ENCODE peak calls at places on chromosomes 3 and 15, in four cellular contexts. One of them, this sample, is unnamed.
A peak's percentile ranks its signal among the peaks of the same experiment; 100 is the strongest.

GRCh38 chr15:92908369-92909057 is 8.4 kb downstream of the CHD2 start:
- DNase-seq in GM12878: no peak
- DNase-seq in cardiac fibroblast: no peak
- DNase-seq in AG10803: no peak
- DNase-seq in this sample: no peak

GRCh38 chr3:87949189-87949878 is 109.5 kb downstream of the CGGBP1 start:
- DNase-seq in cardiac fibroblast: no peak
- DNase-seq in AG10803: no peak
- DNase-seq in GM12878: peak; percentile 67
- DNase-seq in this sample: no peak

GRCh38 chr3:153293222-153293621 is 131.2 kb downstream of the RAP2B start:
- DNase-seq in AG10803: peak; percentile 76
- DNase-seq in cardiac fibroblast: peak; percentile 73
- DNase-seq in GM12878: no peak
- DNase-seq in this sample: peak; percentile 55

GRCh38 chr3:33975463-33975862 is 177.0 kb downstream of the PDCD6IP start:
- DNase-seq in AG10803: no peak
- DNase-seq in GM12878: no peak
- DNase-seq in cardiac fibroblast: no peak
- DNase-seq in this sample: no peak

GRCh38 chr15:51982770-51983103 is 11.2 kb upstream of the LEO1 start:
- DNase-seq in AG10803: no peak
- DNase-seq in GM12878: no peak
- DNase-seq in cardiac fibroblast: no peak
- DNase-seq in this sample: no peak

GRCh38 chr3:48429416-48430358 is at the start of gene PLXNB1:
- DNase-seq in GM12878: no peak
- DNase-seq in cardiac fibroblast: peak; percentile 69
- DNase-seq in AG10803: peak; percentile 57
- DNase-seq in this sample: no peak

GRCh38 chr3:5798809-5799208 is 611.3 kb downstream of the EDEM1 start:
- DNase-seq in cardiac fibroblast: no peak
- DNase-seq in AG10803: no peak
- DNase-seq in GM12878: no peak
- DNase-seq in this sample: no peak

GRCh38 chr3:52088445-52089367 is 32.3 kb upstream of the DUSP7 start:
- DNase-seq in GM12878: no peak
- DNase-seq in cardiac fibroblast: peak; percentile 76
- DNase-seq in AG10803: peak; percentile 40
- DNase-seq in this sample: peak; percentile 52

GRCh38 chr15:25883860-25884259 is 20.7 kb upstream of the ATP10A start:
- DNase-seq in AG10803: peak; percentile 97
- DNase-seq in cardiac fibroblast: peak; percentile 77
- DNase-seq in GM12878: no peak
- DNase-seq in this sample: peak; percentile 90

GRCh38 chr3:71905426-71905825 is 120.5 kb upstream of the PROK2 start:
- DNase-seq in cardiac fibroblast: no peak
- DNase-seq in AG10803: no peak
- DNase-seq in GM12878: peak; percentile 38
- DNase-seq in this sample: no peak

GRCh38 chr3:160837394-160837975 is 81.5 kb downstream of the PPM1L start:
- DNase-seq in cardiac fibroblast: no peak
- DNase-seq in AG10803: no peak
- DNase-seq in GM12878: no peak
- DNase-seq in this sample: no peak

GRCh38 chr3:165895919-165896318 is 58.7 kb upstream of the BCHE start:
- DNase-seq in AG10803: no peak
- DNase-seq in cardiac fibroblast: no peak
- DNase-seq in GM12878: no peak
- DNase-seq in this sample: no peak
- TF ChIP-seq CTCF in AG10803: no peak
- TF ChIP-seq CTCF in cardiac fibroblast: peak; percentile 3
- TF ChIP-seq CTCF in GM12878: peak; percentile 32
- TF ChIP-seq CTCF in this sample: no peak

GRCh38 chr3:119346076-119346496 is 51.9 kb downstream of the ARHGAP31 start:
- DNase-seq in GM12878: no peak
- DNase-seq in cardiac fibroblast: no peak
- DNase-seq in AG10803: no peak
- DNase-seq in this sample: no peak
- TF ChIP-seq CTCF in GM12878: no peak
- TF ChIP-seq CTCF in cardiac fibroblast: no peak
- TF ChIP-seq CTCF in AG10803: no peak
- TF ChIP-seq CTCF in this sample: no peak

GRCh38 chr3:55487376-55488241 is 503 bp upstream of the WNT5A start:
- DNase-seq in GM12878: no peak
- DNase-seq in cardiac fibroblast: peak; percentile 63
- DNase-seq in AG10803: peak; percentile 84
- DNase-seq in this sample: peak; percentile 59
- TF ChIP-seq CTCF in GM12878: no peak
- TF ChIP-seq CTCF in cardiac fibroblast: no peak
- TF ChIP-seq CTCF in AG10803: no peak
- TF ChIP-seq CTCF in this sample: no peak

DNA sequence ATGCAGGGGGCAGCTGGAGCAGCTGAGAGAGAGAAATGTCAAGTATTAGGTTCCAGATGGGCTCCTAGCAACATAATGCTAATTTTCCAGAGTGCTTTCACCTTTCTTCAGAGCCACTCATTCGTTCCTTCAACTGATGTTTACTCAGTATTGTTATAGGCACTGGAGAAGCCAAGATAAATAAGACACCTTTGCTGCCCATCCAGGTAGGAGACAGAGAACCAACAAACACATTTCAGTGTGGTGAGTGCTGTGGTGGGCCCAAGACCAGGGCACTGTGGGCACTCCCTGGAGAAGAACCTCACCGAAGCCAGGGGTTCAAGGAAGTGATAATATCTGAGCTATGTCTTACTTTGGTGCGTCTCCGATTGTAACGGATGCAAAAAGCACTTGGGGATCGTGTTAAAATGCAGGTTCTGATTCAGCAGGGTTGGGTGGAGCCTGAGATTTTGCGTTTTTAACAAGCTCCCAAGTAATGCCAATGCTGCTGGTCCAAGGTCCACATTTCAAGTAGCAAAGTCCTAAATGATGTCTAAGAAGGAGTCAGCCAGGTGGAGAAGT is 42.0 kb upstream of the PLCL2 start:
- DNase-seq in cardiac fibroblast: no peak
- DNase-seq in AG10803: no peak
- DNase-seq in GM12878: no peak
- DNase-seq in this sample: no peak
- TF ChIP-seq CTCF in cardiac fibroblast: no peak
- TF ChIP-seq CTCF in AG10803: no peak
- TF ChIP-seq CTCF in GM12878: no peak
- TF ChIP-seq CTCF in this sample: no peak

GRCh38 chr3:99839613-99840012 is 22.0 kb downstream of the CMSS1 start:
- DNase-seq in cardiac fibroblast: no peak
- DNase-seq in AG10803: no peak
- DNase-seq in GM12878: no peak
- DNase-seq in this sample: no peak

GRCh38 chr3:99845335-99845734 is 27.7 kb downstream of the CMSS1 start:
- DNase-seq in cardiac fibroblast: no peak
- DNase-seq in AG10803: no peak
- DNase-seq in GM12878: no peak
- DNase-seq in this sample: no peak

GRCh38 chr3:99843590-99844260 is 26.1 kb downstream of the CMSS1 start:
- DNase-seq in GM12878: no peak
- DNase-seq in cardiac fibroblast: peak; percentile 44
- DNase-seq in AG10803: peak; percentile 29
- DNase-seq in this sample: no peak

GRCh38 chr3:99845999-99846398 is 28.3 kb downstream of the CMSS1 start:
- DNase-seq in GM12878: no peak
- DNase-seq in cardiac fibroblast: no peak
- DNase-seq in AG10803: no peak
- DNase-seq in this sample: no peak

GRCh38 chr3:99842826-99843589 is 25.3 kb downstream of the CMSS1 start:
- DNase-seq in GM12878: no peak
- DNase-seq in cardiac fibroblast: peak; percentile 80
- DNase-seq in AG10803: peak; percentile 67
- DNase-seq in this sample: peak; percentile 64
- TF ChIP-seq CTCF in GM12878: peak; percentile 57
- TF ChIP-seq CTCF in cardiac fibroblast: peak; percentile 65
- TF ChIP-seq CTCF in AG10803: peak; percentile 79
- TF ChIP-seq CTCF in this sample: peak; percentile 92

GRCh38 chr3:125647318-125648014 is 52.2 kb upstream of the OSBPL11 start:
- DNase-seq in cardiac fibroblast: no peak
- DNase-seq in AG10803: no peak
- DNase-seq in GM12878: no peak
- DNase-seq in this sample: no peak

GRCh38 chr3:125645613-125646012 is 50.3 kb upstream of the OSBPL11 start:
- DNase-seq in AG10803: no peak
- DNase-seq in GM12878: no peak
- DNase-seq in cardiac fibroblast: no peak
- DNase-seq in this sample: no peak

GRCh38 chr3:125644036-125645025 is 49.0 kb upstream of the OSBPL11 start:
- DNase-seq in AG10803: peak; percentile 83
- DNase-seq in GM12878: no peak
- DNase-seq in cardiac fibroblast: peak; percentile 41
- DNase-seq in this sample: no peak

GRCh38 chr3:125643127-125643526 is 47.8 kb upstream of the OSBPL11 start:
- DNase-seq in cardiac fibroblast: no peak
- DNase-seq in GM12878: no peak
- DNase-seq in AG10803: no peak
- DNase-seq in this sample: no peak

GRCh38 chr3:125641901-125642300 is 46.6 kb upstream of the OSBPL11 start:
- DNase-seq in cardiac fibroblast: no peak
- DNase-seq in GM12878: no peak
- DNase-seq in AG10803: peak; percentile 26
- DNase-seq in this sample: no peak
- TF ChIP-seq CTCF in cardiac fibroblast: no peak
- TF ChIP-seq CTCF in GM12878: no peak
- TF ChIP-seq CTCF in AG10803: no peak
- TF ChIP-seq CTCF in this sample: no peak

GRCh38 chr3:196179380-196180308 is 31.6 kb downstream of the ZDHHC19 start:
- DNase-seq in AG10803: peak; percentile 49
- DNase-seq in cardiac fibroblast: peak; percentile 49
- DNase-seq in GM12878: peak; percentile 98
- DNase-seq in this sample: no peak
- TF ChIP-seq CTCF in AG10803: no peak
- TF ChIP-seq CTCF in cardiac fibroblast: no peak
- TF ChIP-seq CTCF in GM12878: peak; percentile 48
- TF ChIP-seq CTCF in this sample: no peak

GRCh38 chr3:141151439-141151838 is 80.2 kb upstream of the PXYLP1 start:
- DNase-seq in AG10803: no peak
- DNase-seq in GM12878: no peak
- DNase-seq in cardiac fibroblast: no peak
- DNase-seq in this sample: no peak

GRCh38 chr3:141148770-141149169 is 82.9 kb upstream of the PXYLP1 start:
- DNase-seq in AG10803: no peak
- DNase-seq in GM12878: no peak
- DNase-seq in cardiac fibroblast: no peak
- DNase-seq in this sample: no peak

GRCh38 chr3:141152130-141152529 is 79.5 kb upstream of the PXYLP1 start:
- DNase-seq in AG10803: no peak
- DNase-seq in cardiac fibroblast: no peak
- DNase-seq in GM12878: no peak
- DNase-seq in this sample: no peak

GRCh38 chr3:141150931-141151330 is 80.7 kb upstream of the PXYLP1 start:
- DNase-seq in cardiac fibroblast: no peak
- DNase-seq in AG10803: no peak
- DNase-seq in GM12878: no peak
- DNase-seq in this sample: no peak

DNA sequence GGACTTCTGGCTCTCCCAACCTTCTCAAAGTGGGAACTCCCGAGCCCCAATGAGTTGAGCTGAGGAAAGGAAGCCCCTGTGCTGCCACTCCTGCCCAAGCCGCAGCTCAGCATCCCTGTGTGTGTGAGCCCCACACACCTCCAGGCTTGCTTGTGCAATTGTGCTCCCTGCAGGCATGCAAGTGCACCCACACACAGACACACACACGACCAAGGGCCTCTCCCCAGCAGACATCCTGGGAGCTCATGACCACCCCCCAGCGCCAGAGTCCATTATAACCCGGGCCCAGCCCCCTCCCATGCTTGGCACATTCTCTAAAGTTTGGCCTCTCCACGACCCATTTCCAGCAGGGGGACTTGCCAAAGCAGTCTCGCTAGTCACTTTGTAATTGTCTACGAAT is 81.2 kb upstream of the PXYLP1 start:
- DNase-seq in GM12878: no peak
- DNase-seq in AG10803: no peak
- DNase-seq in cardiac fibroblast: no peak
- DNase-seq in this sample: no peak
- TF ChIP-seq CTCF in GM12878: no peak
- TF ChIP-seq CTCF in AG10803: no peak
- TF ChIP-seq CTCF in cardiac fibroblast: no peak
- TF ChIP-seq CTCF in this sample: no peak

DNA sequence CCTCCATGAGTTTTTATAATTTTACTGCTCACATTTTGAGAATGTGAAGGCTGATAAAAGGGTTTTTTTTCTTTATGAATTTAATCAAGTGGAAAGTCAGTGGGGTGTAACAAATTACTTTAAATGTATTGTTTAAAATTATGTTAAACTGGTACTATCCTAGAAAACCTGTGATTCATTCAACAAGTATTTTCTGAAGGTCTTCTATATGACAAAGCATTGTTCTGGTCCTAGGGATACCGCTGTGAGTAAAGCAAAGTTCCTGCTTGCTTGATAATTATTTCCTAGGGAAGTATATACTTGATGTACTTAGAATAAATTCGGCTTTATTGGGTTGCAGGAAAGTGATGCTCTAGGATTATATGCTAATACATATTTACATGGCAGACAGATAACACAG is 152.8 kb upstream of the GOLGA6L4 start:
- DNase-seq in cardiac fibroblast: peak; percentile 3
- DNase-seq in AG10803: no peak
- DNase-seq in GM12878: no peak
- DNase-seq in this sample: no peak
- TF ChIP-seq CTCF in cardiac fibroblast: no peak
- TF ChIP-seq CTCF in AG10803: no peak
- TF ChIP-seq CTCF in GM12878: no peak
- TF ChIP-seq CTCF in this sample: no peak

GRCh38 chr3:149969110-149969944 is 1.4 kb downstream of the PFN2 start:
- DNase-seq in cardiac fibroblast: peak; percentile 88
- DNase-seq in AG10803: peak; percentile 90
- DNase-seq in GM12878: no peak
- DNase-seq in this sample: peak; percentile 72
- TF ChIP-seq CTCF in cardiac fibroblast: no peak
- TF ChIP-seq CTCF in AG10803: peak; percentile 38
- TF ChIP-seq CTCF in GM12878: no peak
- TF ChIP-seq CTCF in this sample: peak; percentile 46